ENCODE peak calls at places on chromosome 15, in seven cellular contexts. L, M, I, B, U, W and K are unnamed samples.

GRCh38 chr15:35771878-35772442 is 226.0 kb upstream of the DPH6 start:
- DNase-seq in L (peak), M (no peak), I (no peak), B (no peak), U (no peak), W (no peak), K (no peak)

GRCh38 chr15:75232826-75233503 is 25.2 kb upstream of the GOLGA6C start:
- DNase-seq in L (no peak), M (no peak), I (no peak), B (no peak), U (no peak), W (no peak), K (no peak)

GRCh38 chr15:40594429-40594836 is 384 bp downstream of the KNL1 start:
- DNase-seq in L (peak), M (no peak), I (peak), B (no peak), U (peak), W (peak), K (peak)

GRCh38 chr15:58329781-58330467 is 101.9 kb upstream of the LIPC start:
- DNase-seq in L (no peak), M (no peak), I (no peak), B (no peak), U (peak), W (no peak), K (peak)

GRCh38 chr15:41936649-41937567 is 35.4 kb downstream of the EHD4 start:
- DNase-seq in L (no peak), M (peak), I (peak), B (no peak), U (no peak), W (no peak), K (no peak)

GRCh38 chr15:91135201-91136130 is 35.4 kb downstream of the SV2B start:
- DNase-seq in L (no peak), M (no peak), I (no peak), B (no peak), U (no peak), W (peak), K (no peak)

GRCh38 chr15:63402498-63403253 is 21.0 kb upstream of the CA12 start:
- DNase-seq in L (peak), M (no peak), I (no peak), B (no peak), U (peak), W (no peak), K (no peak)

GRCh38 chr15:43099105-43099845 is 6.6 kb downstream of the UBR1 start:
- DNase-seq in L (no peak), M (no peak), I (no peak), B (no peak), U (no peak), W (no peak), K (no peak)

GRCh38 chr15:25188551-25189101 is 233.8 kb downstream of the SNRPN start:
- DNase-seq in L (no peak), M (no peak), I (no peak), B (no peak), U (no peak), W (no peak), K (no peak)

GRCh38 chr15:72737723-72738122 is 45.8 kb downstream of the ADPGK start:
- DNase-seq in L (no peak), M (no peak), I (no peak), B (no peak), U (peak), W (no peak), K (peak)

GRCh38 chr15:68300115-68300940 is 22.8 kb downstream of the FEM1B start:
- DNase-seq in L (no peak), M (no peak), I (no peak), B (no peak), U (no peak), W (no peak), K (no peak)

GRCh38 chr15:77786181-77786890 is 153.6 kb upstream of the LINGO1 start:
- DNase-seq in L (no peak), M (no peak), I (no peak), B (no peak), U (no peak), W (no peak), K (no peak)

GRCh38 chr15:73485372-73485771 is 42.4 kb downstream of the REC114 start:
- DNase-seq in L (no peak), M (no peak), I (no peak), B (no peak), U (no peak), W (no peak), K (no peak)

GRCh38 chr15:28887344-28888174 is 1.8 kb downstream of the APBA2 start:
- DNase-seq in L (no peak), M (no peak), I (no peak), B (no peak), U (no peak), W (no peak), K (no peak)

GRCh38 chr15:42499888-42500609 is 4.6 kb downstream of the SNAP23 start:
- DNase-seq in L (no peak), M (no peak), I (no peak), B (no peak), U (no peak), W (no peak), K (no peak)

GRCh38 chr15:28961391-28961790 is 75.6 kb downstream of the APBA2 start:
- DNase-seq in L (no peak), M (no peak), I (no peak), B (peak), U (no peak), W (no peak), K (peak)

GRCh38 chr15:23447107-23447500 is at the start of gene GOLGA6L2:
- DNase-seq in L (no peak), M (no peak), I (no peak), B (no peak), U (no peak), W (no peak), K (no peak)

GRCh38 chr15:58931985-58932384 is 1.5 kb downstream of the SLTM start:
- DNase-seq in L (no peak), M (no peak), I (no peak), B (no peak), U (peak), W (peak), K (no peak)

GRCh38 chr15:65970937-65971740 is 101.8 kb downstream of the RAB11A start:
- DNase-seq in L (no peak), M (no peak), I (no peak), B (no peak), U (peak), W (no peak), K (no peak)

GRCh38 chr15:55916666-55917409 is 76.6 kb downstream of the NEDD4 start:
- DNase-seq in L (peak), M (no peak), I (no peak), B (no peak), U (peak), W (no peak), K (no peak)

GRCh38 chr15:71103102-71103676 is 12.1 kb upstream of the THSD4 start:
- DNase-seq in L (peak), M (no peak), I (no peak), B (no peak), U (peak), W (peak), K (no peak)

GRCh38 chr15:74294010-74294409 is 57.9 kb downstream of the CCDC33 start:
- DNase-seq in L (no peak), M (no peak), I (no peak), B (no peak), U (no peak), W (no peak), K (no peak)

GRCh38 chr15:77004189-77004588 is 9.3 kb downstream of the PSTPIP1 start:
- DNase-seq in L (no peak), M (no peak), I (peak), B (no peak), U (no peak), W (no peak), K (no peak)

GRCh38 chr15:100189849-100190248 is 151.9 kb downstream of the ADAMTS17 start:
- DNase-seq in L (no peak), M (no peak), I (no peak), B (no peak), U (peak), W (no peak), K (no peak)

GRCh38 chr15:49343546-49343945 is 79.5 kb upstream of the FGF7 start:
- DNase-seq in L (no peak), M (no peak), I (no peak), B (no peak), U (no peak), W (no peak), K (no peak)

GRCh38 chr15:57165992-57166391 is 210.3 kb upstream of the CGNL1 start:
- DNase-seq in L (no peak), M (no peak), I (no peak), B (no peak), U (peak), W (no peak), K (no peak)

GRCh38 chr15:75030023-75030413 is 6.6 kb downstream of the PPCDC start:
- DNase-seq in L (no peak), M (no peak), I (no peak), B (no peak), U (peak), W (no peak), K (no peak)

GRCh38 chr15:72751751-72752455 is 31.7 kb downstream of the ADPGK start:
- DNase-seq in L (no peak), M (no peak), I (no peak), B (no peak), U (no peak), W (no peak), K (peak)

GRCh38 chr15:77035999-77036471 is 34.9 kb downstream of the TSPAN3 start:
- DNase-seq in L (no peak), M (no peak), I (peak), B (no peak), U (peak), W (no peak), K (no peak)

GRCh38 chr15:71634820-71635219 is 175.5 kb upstream of the NR2E3 start:
- DNase-seq in L (peak), M (no peak), I (no peak), B (no peak), U (no peak), W (no peak), K (no peak)

GRCh38 chr15:29665441-29665985 is 156.8 kb downstream of the TJP1 start:
- DNase-seq in L (no peak), M (no peak), I (no peak), B (no peak), U (no peak), W (no peak), K (no peak)

GRCh38 chr15:46080018-46080417 is 445.2 kb downstream of the SQOR start:
- DNase-seq in L (peak), M (no peak), I (peak), B (no peak), U (no peak), W (no peak), K (no peak)

GRCh38 chr15:22735781-22736180 is 50.7 kb upstream of the NIPA1 start:
- DNase-seq in L (no peak), M (no peak), I (no peak), B (no peak), U (no peak), W (no peak), K (no peak)

GRCh38 chr15:68230157-68231100 is 901 bp upstream of the CLN6 start:
- DNase-seq in L (no peak), M (peak), I (no peak), B (no peak), U (no peak), W (peak), K (peak)

GRCh38 chr15:38128389-38128788 is 124.2 kb upstream of the SPRED1 start:
- DNase-seq in L (no peak), M (no peak), I (no peak), B (no peak), U (peak), W (no peak), K (no peak)

GRCh38 chr15:78035319-78035718 is 42.2 kb downstream of the TBC1D2B start:
- DNase-seq in L (no peak), M (no peak), I (no peak), B (no peak), U (no peak), W (no peak), K (no peak)

GRCh38 chr15:98484914-98485313 is 163.4 kb upstream of the IGF1R start:
- DNase-seq in L (no peak), M (no peak), I (no peak), B (no peak), U (peak), W (no peak), K (no peak)

GRCh38 chr15:63626955-63627354 is 29.8 kb downstream of the FBXL22 start:
- DNase-seq in L (no peak), M (no peak), I (no peak), B (no peak), U (no peak), W (peak), K (no peak)

GRCh38 chr15:45307230-45307924 is 55.3 kb downstream of the SLC28A2 start:
- DNase-seq in L (peak), M (no peak), I (no peak), B (no peak), U (peak), W (peak), K (no peak)

GRCh38 chr15:58137686-58138085 is 495 bp upstream of the AQP9 start:
- DNase-seq in L (no peak), M (no peak), I (no peak), B (no peak), U (no peak), W (no peak), K (no peak)

GRCh38 chr15:85584791-85585360 is 204.5 kb downstream of the AKAP13 start:
- DNase-seq in L (no peak), M (no peak), I (no peak), B (no peak), U (no peak), W (peak), K (no peak)
- H3K4me3 ChIP-seq in L (no peak), M (no peak), I (no peak), B (no peak), U (no peak), W (peak), K (peak)

GRCh38 chr15:88803241-88803919 is at the start of gene ACAN:
- DNase-seq in L (peak), M (no peak), I (no peak), B (no peak), U (no peak), W (no peak), K (no peak)

GRCh38 chr15:88804257-88804656 is 1.0 kb downstream of the ACAN start:
- DNase-seq in L (no peak), M (no peak), I (no peak), B (no peak), U (no peak), W (no peak), K (no peak)

GRCh38 chr15:88803920-88804247 is 648 bp downstream of the ACAN start:
- DNase-seq in L (no peak), M (no peak), I (no peak), B (no peak), U (no peak), W (no peak), K (no peak)

GRCh38 chr15:88802250-88802990 is 816 bp upstream of the ACAN start:
- DNase-seq in L (no peak), M (no peak), I (no peak), B (no peak), U (no peak), W (no peak), K (no peak)

DNA sequence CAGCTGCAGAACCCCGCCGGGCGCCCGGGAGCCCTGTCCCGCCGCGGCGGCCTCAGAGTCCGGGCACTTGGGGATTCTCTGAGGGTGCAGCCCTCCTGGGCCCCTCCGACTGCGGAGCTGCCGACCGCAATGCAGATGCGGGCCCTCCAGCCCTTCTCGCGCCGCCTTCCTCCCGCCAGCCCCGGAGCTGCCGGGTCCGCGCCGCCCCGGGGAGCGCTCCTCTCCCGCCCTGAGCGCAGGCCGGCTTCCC is 320 bp upstream of the ACAN start:
- DNase-seq in L (no peak), M (no peak), I (no peak), B (no peak), U (no peak), W (no peak), K (no peak)
- H3K4me3 ChIP-seq in L (peak), M (no peak), I (peak), B (no peak), U (no peak), W (no peak), K (peak)

DNA sequence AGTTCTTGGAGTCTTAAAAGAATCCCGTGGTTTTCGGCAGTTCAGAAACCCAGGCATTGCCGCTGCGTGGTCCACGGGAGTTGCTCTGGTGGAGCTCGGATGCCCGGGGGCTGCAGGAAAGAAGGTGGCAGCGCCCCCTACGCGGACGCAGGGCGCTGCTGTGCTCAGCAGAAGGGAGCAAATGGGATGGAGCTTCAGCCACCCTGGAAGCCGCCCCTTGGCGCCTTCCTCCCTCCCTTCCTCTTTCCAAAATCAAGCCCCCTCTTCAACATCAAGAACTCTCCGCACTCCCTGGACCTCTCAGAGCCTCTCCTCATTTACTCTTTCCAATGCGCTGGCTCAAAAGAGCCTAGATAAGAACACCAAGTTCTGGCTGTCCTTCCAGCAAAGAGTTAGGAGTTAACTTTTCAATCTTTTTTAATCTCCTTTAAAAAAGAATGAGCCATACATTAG is 880 bp upstream of the CHRNA7 start:
- DNase-seq in L (peak), M (no peak), I (no peak), B (peak), U (no peak), W (no peak), K (no peak)
- H3K4me3 ChIP-seq in L (peak), M (no peak), I (peak), B (peak), U (no peak), W (no peak), K (peak)

GRCh38 chr15:60006203-60006782 is 2.2 kb downstream of the FOXB1 start:
- DNase-seq in L (peak), M (peak), I (no peak), B (peak), U (peak), W (no peak), K (no peak)
- H3K4me3 ChIP-seq in L (peak), M (peak), I (peak), B (peak), U (peak), W (peak), K (peak)

DNA sequence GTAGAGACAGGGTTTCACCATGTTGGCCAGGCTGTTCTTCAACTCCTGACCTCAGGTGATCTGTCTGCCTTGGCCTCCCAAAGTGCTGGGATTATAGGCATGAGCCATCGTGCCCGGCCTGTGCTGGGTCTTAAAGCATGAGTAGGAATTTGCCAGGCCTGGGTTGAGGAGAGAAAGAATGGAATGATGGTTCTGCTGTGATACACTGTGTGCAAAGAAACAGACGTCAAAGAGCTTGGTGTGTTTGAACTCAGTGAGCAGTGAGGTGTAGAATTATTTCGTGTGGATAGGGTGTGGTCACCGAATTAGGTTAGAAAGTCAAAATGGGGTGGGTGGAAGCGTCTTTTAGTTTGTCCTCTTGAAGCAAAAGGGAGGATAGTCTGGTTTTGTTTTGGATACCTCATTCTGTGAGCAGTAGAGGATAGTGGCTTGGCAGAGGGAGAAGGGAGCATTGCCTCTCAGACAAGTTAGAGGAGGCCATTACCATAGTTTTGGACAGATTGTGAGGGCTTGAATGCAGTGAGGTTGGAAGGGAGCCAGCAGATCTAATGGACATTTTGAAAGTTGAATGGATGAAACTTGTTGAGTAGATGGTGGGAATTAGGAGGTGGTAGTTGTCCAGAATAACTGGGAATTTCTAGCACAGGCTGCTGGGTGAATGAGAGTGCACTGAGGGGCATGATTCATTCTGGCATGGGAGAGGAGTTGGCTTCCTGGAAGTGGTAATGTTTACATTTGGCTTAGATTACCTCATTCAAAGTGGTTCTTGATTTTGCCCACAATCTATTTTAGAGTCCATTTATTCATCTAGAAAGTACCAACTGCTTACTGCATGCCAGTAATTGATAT is 27.2 kb downstream of the AKAP13 start:
- DNase-seq in L (no peak), M (peak), I (no peak), B (no peak), U (peak), W (no peak), K (no peak)
- H3K4me3 ChIP-seq in L (no peak), M (no peak), I (no peak), B (no peak), U (no peak), W (peak), K (no peak)

GRCh38 chr15:95872366-95872771 is 458.1 kb upstream of the NR2F2 start:
- DNase-seq in L (no peak), M (no peak), I (no peak), B (no peak), U (peak), W (no peak), K (no peak)

GRCh38 chr15:95868970-95869369 is 461.5 kb upstream of the NR2F2 start:
- DNase-seq in L (no peak), M (no peak), I (no peak), B (no peak), U (no peak), W (no peak), K (no peak)

GRCh38 chr15:95868450-95868849 is 462.1 kb upstream of the NR2F2 start:
- DNase-seq in L (no peak), M (no peak), I (no peak), B (no peak), U (no peak), W (no peak), K (no peak)

GRCh38 chr15:95866698-95867440 is 463.6 kb upstream of the NR2F2 start:
- DNase-seq in L (no peak), M (no peak), I (no peak), B (no peak), U (no peak), W (no peak), K (no peak)

GRCh38 chr15:95869920-95870319 is 460.6 kb upstream of the NR2F2 start:
- DNase-seq in L (no peak), M (no peak), I (no peak), B (no peak), U (no peak), W (no peak), K (no peak)
- H3K4me3 ChIP-seq in L (no peak), M (no peak), I (no peak), B (no peak), U (no peak), W (no peak), K (no peak)